ENCODE peak calls at places on chromosomes 13 and 19, in eight cellular contexts. M, J, T, V, B, P, L and X are unnamed samples.
A peak's percentile ranks its signal among the peaks of the same experiment; 100 is the strongest.

GRCh38 chr19:2957160-2957559 is 12.4 kb upstream of the ZNF77 start:
- DNase-seq in M (no peak), J (no peak), T (no peak), V (no peak), B (no peak), P (no peak), L (no peak), X (no peak)

GRCh38 chr19:28221736-28222135 is 991.2 kb downstream of the UQCRFS1 start:
- DNase-seq in M (no peak), J (no peak), T (no peak), V (no peak), B (no peak), P (no peak), L (no peak), X (no peak)

GRCh38 chr19:17243340-17243853 is 2.3 kb downstream of the NR2F6 start:
- DNase-seq in M (no peak), J (no peak), T (no peak), V (no peak), B (no peak), P (no peak), L (no peak), X (no peak)

GRCh38 chr13:44302948-44303575 is 70.6 kb upstream of the SERP2 start:
- DNase-seq in M (no peak), J (no peak), T (no peak), V (no peak), B (no peak), P (peak; percentile 31), L (no peak), X (no peak)

GRCh38 chr13:97414392-97414791 is 19.6 kb upstream of the RAP2A start:
- DNase-seq in M (no peak), J (no peak), T (no peak), V (no peak), B (no peak), P (no peak), L (no peak), X (no peak)

GRCh38 chr13:73335226-73335625 is 276.4 kb downstream of the KLF5 start:
- DNase-seq in M (no peak), J (no peak), T (no peak), V (no peak), B (peak; percentile 94), P (peak; percentile 10), L (peak; percentile 25), X (no peak)

GRCh38 chr19:12834976-12835757 is 788 bp upstream of the RTBDN start:
- DNase-seq in M (no peak), J (no peak), T (no peak), V (no peak), B (peak; percentile 51), P (no peak), L (no peak), X (no peak)

GRCh38 chr13:94169783-94170513 is 309.5 kb downstream of the DCT start:
- DNase-seq in M (no peak), J (peak; percentile 12), T (no peak), V (no peak), B (no peak), P (no peak), L (no peak), X (peak; percentile 15)

GRCh38 chr19:14031719-14032480 is at the start of gene IL27RA:
- DNase-seq in M (peak; percentile 67), J (peak; percentile 34), T (no peak), V (peak; percentile 46), B (peak; percentile 71), P (peak; percentile 38), L (peak; percentile 15), X (no peak)

GRCh38 chr19:4115050-4115817 is 8.7 kb downstream of the MAP2K2 start:
- DNase-seq in M (no peak), J (no peak), T (no peak), V (no peak), B (no peak), P (no peak), L (no peak), X (peak; percentile 34)

GRCh38 chr13:48571121-48571901 is 38.4 kb upstream of the RCBTB2 start:
- DNase-seq in M (no peak), J (no peak), T (peak; percentile 80), V (no peak), B (peak; percentile 39), P (peak; percentile 19), L (peak; percentile 67), X (no peak)

GRCh38 chr19:10719466-10719961 is 1.6 kb downstream of the DNM2 start:
- DNase-seq in M (no peak), J (no peak), T (no peak), V (no peak), B (no peak), P (no peak), L (no peak), X (no peak)

GRCh38 chr13:45521292-45521691 is 56.6 kb downstream of the COG3 start:
- DNase-seq in M (no peak), J (no peak), T (no peak), V (no peak), B (peak; percentile 81), P (no peak), L (peak; percentile 51), X (no peak)

GRCh38 chr13:86087241-86087640 is 288.0 kb upstream of the SLITRK6 start:
- DNase-seq in M (no peak), J (no peak), T (no peak), V (no peak), B (peak; percentile 75), P (no peak), L (no peak), X (no peak)

GRCh38 chr19:16886305-16886880 is 2.4 kb upstream of the F2RL3 start:
- DNase-seq in M (no peak), J (no peak), T (no peak), V (no peak), B (peak; percentile 31), P (no peak), L (peak; percentile 83), X (no peak)

GRCh38 chr19:4337906-4338440 is 654 bp downstream of the STAP2 start:
- DNase-seq in M (no peak), J (no peak), T (no peak), V (no peak), B (no peak), P (no peak), L (no peak), X (no peak)

GRCh38 chr13:44306401-44307192 is 67.0 kb upstream of the SERP2 start:
- DNase-seq in M (no peak), J (no peak), T (no peak), V (no peak), B (peak; percentile 99), P (peak; percentile 95), L (peak; percentile 97), X (no peak)

GRCh38 chr13:110597041-110597689 is 18.2 kb upstream of the NAXD start:
- DNase-seq in M (no peak), J (no peak), T (no peak), V (no peak), B (no peak), P (no peak), L (no peak), X (no peak)

GRCh38 chr13:26442541-26442940 is 114.9 kb upstream of the WASF3 start:
- DNase-seq in M (no peak), J (no peak), T (no peak), V (no peak), B (peak; percentile 9), P (peak; percentile 60), L (no peak), X (no peak)

GRCh38 chr19:55082023-55082851 is 6.6 kb downstream of the EPS8L1 start:
- DNase-seq in M (no peak), J (no peak), T (no peak), V (no peak), B (peak; percentile 43), P (no peak), L (peak; percentile 57), X (no peak)

GRCh38 chr13:32535748-32536147 is 2.8 kb downstream of the N4BP2L2 start:
- DNase-seq in M (no peak), J (no peak), T (no peak), V (no peak), B (no peak), P (no peak), L (no peak), X (no peak)

GRCh38 chr19:55645512-55645881 is 2.0 kb downstream of the ZNF581 start:
- DNase-seq in M (no peak), J (no peak), T (no peak), V (no peak), B (no peak), P (no peak), L (no peak), X (no peak)

GRCh38 chr19:48543121-48543710 is 8.8 kb upstream of the SULT2B1 start:
- DNase-seq in M (no peak), J (no peak), T (no peak), V (no peak), B (peak; percentile 90), P (peak; percentile 91), L (peak; percentile 10), X (no peak)

GRCh38 chr13:49240017-49240416 is 7.7 kb upstream of the CDADC1 start:
- DNase-seq in M (peak; percentile 29), J (no peak), T (no peak), V (no peak), B (peak; percentile 73), P (peak; percentile 38), L (peak; percentile 33), X (no peak)

GRCh38 chr19:771332-771785 is 20.4 kb downstream of the MISP start:
- DNase-seq in M (no peak), J (no peak), T (no peak), V (no peak), B (peak; percentile 76), P (peak; percentile 39), L (peak; percentile 22), X (no peak)

GRCh38 chr19:42282036-42282762 is 13.1 kb downstream of the CIC start:
- DNase-seq in M (no peak), J (no peak), T (no peak), V (no peak), B (peak; percentile 42), P (no peak), L (no peak), X (no peak)

GRCh38 chr19:49056101-49056901 is 1.2 kb downstream of the CGB7 start:
- DNase-seq in M (peak; percentile 11), J (peak; percentile 29), T (no peak), V (no peak), B (peak; percentile 76), P (no peak), L (peak; percentile 9), X (no peak)

GRCh38 chr19:10863107-10863700 is 8.1 kb upstream of the CARM1 start:
- DNase-seq in M (no peak), J (no peak), T (no peak), V (no peak), B (peak; percentile 72), P (no peak), L (peak; percentile 69), X (no peak)

GRCh38 chr19:4200940-4201542 is 18.6 kb downstream of the ANKRD24 start:
- DNase-seq in M (no peak), J (no peak), T (no peak), V (no peak), B (no peak), P (no peak), L (no peak), X (no peak)

GRCh38 chr13:46124531-46124966 is 19.7 kb upstream of the CPB2 start:
- DNase-seq in M (no peak), J (no peak), T (no peak), V (no peak), B (no peak), P (no peak), L (no peak), X (no peak)

GRCh38 chr13:39148513-39148961 is 110.3 kb downstream of the NHLRC3 start:
- DNase-seq in M (no peak), J (no peak), T (no peak), V (no peak), B (peak; percentile 20), P (peak; percentile 66), L (peak; percentile 0), X (no peak)

GRCh38 chr13:23793711-23794110 is 95.5 kb downstream of the MIPEP start:
- DNase-seq in M (no peak), J (no peak), T (no peak), V (no peak), B (no peak), P (no peak), L (no peak), X (no peak)